ENCODE peak calls at places on chromosomes 4 and X, in four cellular contexts. J is IMR-90, B is mesendoderm, A is H1. N is an unnamed sample.
A peak's percentile ranks its signal among the peaks of the same experiment; 100 is the strongest.

GRCh38 chrX:133215747-133216146 is 2.4 kb downstream of the TFDP3 start:
- DNase-seq in J (peak; percentile 2), B (peak; percentile 37), A (no peak), N (no peak)

GRCh38 chr4:157674699-157675098 is 454.2 kb downstream of the GRIA2 start:
- DNase-seq in J (no peak), B (no peak), A (no peak), N (no peak)

GRCh38 chr4:170741856-170742255 is 652.1 kb upstream of the AADAT start:
- DNase-seq in J (no peak), B (no peak), A (no peak), N (no peak)

GRCh38 chr4:81314897-81315470 is 100.0 kb upstream of the PRKG2 start:
- DNase-seq in J (peak; percentile 80), B (no peak), A (no peak), N (no peak)

GRCh38 chr4:86977621-86978184 is 42.9 kb downstream of the AFF1 start:
- DNase-seq in J (peak; percentile 76), B (no peak), A (no peak), N (no peak)

GRCh38 chr4:174119818-174120217 is 163.6 kb downstream of the FBXO8 start:
- DNase-seq in J (no peak), B (no peak), A (no peak), N (no peak)

GRCh38 chrX:38558681-38559080 is 2.7 kb upstream of the TSPAN7 start:
- DNase-seq in J (no peak), B (no peak), A (no peak), N (no peak)

GRCh38 chr4:8586246-8586645 is 6.1 kb downstream of the GPR78 start:
- DNase-seq in J (no peak), B (no peak), A (no peak), N (no peak)

GRCh38 chr4:159159611-159160010 is 56.7 kb downstream of the RAPGEF2 start:
- DNase-seq in J (no peak), B (no peak), A (no peak), N (no peak)

GRCh38 chr4:125085-125820 is 952 bp downstream of the ZNF718 start:
- DNase-seq in J (peak; percentile 17), B (peak; percentile 84), A (peak; percentile 74), N (peak; percentile 74)

GRCh38 chrX:20514358-20514757 is 247.6 kb upstream of the RPS6KA3 start:
- DNase-seq in J (peak; percentile 83), B (no peak), A (no peak), N (no peak)

GRCh38 chrX:439719-440118 is 53.0 kb upstream of the PPP2R3B start:
- DNase-seq in J (no peak), B (no peak), A (no peak), N (no peak)

GRCh38 chrX:111265506-111265905 is 4.8 kb downstream of the CAPN6 start:
- DNase-seq in J (no peak), B (no peak), A (no peak), N (no peak)

GRCh38 chr4:76061977-76062376 is 12.5 kb upstream of the ART3 start:
- DNase-seq in J (no peak), B (no peak), A (no peak), N (no peak)

GRCh38 chr4:106647451-106647850 is 278.9 kb upstream of the GIMD1 start:
- DNase-seq in J (no peak), B (no peak), A (no peak), N (no peak)

GRCh38 chr4:23368081-23368697 is 521.7 kb downstream of the PPARGC1A start:
- DNase-seq in J (peak; percentile 1), B (peak; percentile 71), A (peak; percentile 62), N (peak; percentile 75)

GRCh38 chr4:138310498-138310897 is 68.3 kb upstream of the SLC7A11 start:
- DNase-seq in J (peak; percentile 53), B (no peak), A (no peak), N (no peak)

GRCh38 chr4:1830642-1831228 is 25.2 kb downstream of the LETM1 start:
- DNase-seq in J (no peak), B (no peak), A (no peak), N (no peak)

GRCh38 chr4:185682236-185682635 is 129.8 kb downstream of the SORBS2 start:
- DNase-seq in J (peak; percentile 12), B (no peak), A (no peak), N (no peak)

GRCh38 chrX:150364347-150365050 is 1.4 kb downstream of the MAMLD1 start:
- DNase-seq in J (peak; percentile 6), B (peak; percentile 14), A (peak; percentile 45), N (peak; percentile 31)

GRCh38 chr4:38062088-38062893 is 102.1 kb downstream of the PTTG2 start:
- DNase-seq in J (peak; percentile 79), B (peak; percentile 80), A (peak; percentile 84), N (peak; percentile 65)

GRCh38 chr4:86831262-86832090 is 17.7 kb downstream of the SLC10A6 start:
- DNase-seq in J (peak; percentile 96), B (no peak), A (no peak), N (no peak)

GRCh38 chr4:188411805-188412204 is 272.6 kb downstream of the TRIML1 start:
- DNase-seq in J (no peak), B (no peak), A (no peak), N (no peak)

GRCh38 chr4:38829237-38829636 is 24.6 kb upstream of the TLR1 start:
- DNase-seq in J (no peak), B (no peak), A (no peak), N (no peak)

GRCh38 chrX:100319716-100320115 is 90.4 kb downstream of the PCDH19 start:
- DNase-seq in J (no peak), B (no peak), A (no peak), N (no peak)

GRCh38 chr4:14022428-14022827 is 394.9 kb upstream of the BOD1L1 start:
- DNase-seq in J (peak; percentile 50), B (peak; percentile 34), A (no peak), N (no peak)

GRCh38 chr4:5863461-5864113 is 29.3 kb downstream of the CRMP1 start:
- DNase-seq in J (peak; percentile 96), B (peak; percentile 4), A (no peak), N (no peak)

GRCh38 chrX:10190367-10190766 is 33.6 kb downstream of the CLCN4 start:
- DNase-seq in J (peak; percentile 83), B (peak; percentile 46), A (no peak), N (no peak)

GRCh38 chr4:8255698-8256441 is 13.7 kb upstream of the HTRA3 start:
- DNase-seq in J (peak; percentile 43), B (peak; percentile 53), A (no peak), N (no peak)

GRCh38 chr4:158243071-158243470 is 32.8 kb downstream of the TMEM144 start:
- DNase-seq in J (no peak), B (no peak), A (no peak), N (no peak)

GRCh38 chr4:52202251-52202779 is 151.2 kb downstream of the SPATA18 start:
- DNase-seq in J (no peak), B (peak; percentile 91), A (no peak), N (no peak)

GRCh38 chr4:150547154-150547838 is 34.7 kb upstream of the MAB21L2 start:
- DNase-seq in J (no peak), B (no peak), A (no peak), N (no peak)

GRCh38 chrX:8845060-8845459 is 43.9 kb upstream of the FAM9A start:
- DNase-seq in J (peak; percentile 80), B (peak; percentile 46), A (no peak), N (no peak)

GRCh38 chrX:45006002-45006800 is 133.2 kb downstream of the KDM6A start:
- DNase-seq in J (peak; percentile 29), B (peak; percentile 70), A (no peak), N (peak; percentile 49)

GRCh38 chr4:144350706-144351105 is 210.2 kb upstream of the GYPA start:
- DNase-seq in J (no peak), B (no peak), A (no peak), N (no peak)

GRCh38 chr4:12488672-12489071 is 995.5 kb downstream of the RAB28 start:
- DNase-seq in J (no peak), B (peak; percentile 89), A (no peak), N (no peak)

DNA sequence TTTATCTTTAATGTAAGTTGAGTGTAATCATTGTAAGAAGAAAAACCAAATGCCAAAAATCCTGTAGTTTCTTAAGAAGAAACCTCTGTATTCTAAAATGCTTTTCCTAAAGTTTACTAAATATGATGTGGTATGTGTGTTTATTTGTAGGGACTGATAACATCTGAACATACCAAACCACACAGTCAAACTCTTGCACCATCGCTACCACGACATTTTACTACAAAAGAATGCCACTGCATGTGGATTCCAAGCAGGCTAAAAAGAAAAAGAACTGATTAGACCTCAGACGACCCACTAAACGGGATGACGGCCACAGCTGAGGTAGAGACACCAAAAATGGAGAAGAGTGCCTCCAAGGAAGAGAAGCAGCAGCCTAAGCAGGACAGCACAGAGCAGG is 46.1 kb downstream of the LAS1L start:
- DNase-seq in J (peak; percentile 17), B (peak; percentile 35), A (no peak), N (no peak)
- H4K5ac ChIP-seq in J (no peak overlapping the region), B (no peak overlapping the region), A (no peak overlapping the region), N (no peak overlapping the region)

DNA sequence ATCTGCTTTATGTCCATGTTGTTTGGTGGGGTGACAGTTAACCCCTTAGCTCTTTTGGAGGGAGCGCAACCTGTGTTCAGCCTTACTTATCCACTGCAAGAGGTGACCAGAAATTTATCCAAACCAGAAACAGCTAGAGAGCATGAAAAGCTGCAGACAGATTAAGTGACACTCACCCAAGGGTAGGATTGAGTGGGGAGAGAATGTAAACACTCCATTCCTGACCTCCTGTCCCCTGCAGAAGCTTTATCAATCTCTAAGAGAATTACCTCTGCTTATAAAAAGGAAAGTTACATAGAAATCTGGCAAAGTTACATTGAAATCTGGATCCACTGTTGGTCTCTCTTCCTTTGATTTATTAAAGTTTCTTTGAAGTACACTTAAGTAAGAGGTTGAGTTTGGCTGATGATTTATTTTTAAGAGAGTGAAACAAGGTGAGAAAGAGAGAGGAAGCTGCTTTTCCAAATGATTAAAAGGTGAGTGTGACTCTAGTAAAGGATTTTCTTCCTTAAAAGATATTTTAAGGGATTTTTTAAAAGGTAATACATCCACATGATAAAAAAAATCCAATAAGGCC is 112.2 kb downstream of the ANAPC4 start:
- DNase-seq in J (no peak), B (no peak), A (no peak), N (no peak)
- H4K5ac ChIP-seq in J (no peak overlapping the region), B (no peak overlapping the region), A (no peak overlapping the region), N (no peak overlapping the region)

DNA sequence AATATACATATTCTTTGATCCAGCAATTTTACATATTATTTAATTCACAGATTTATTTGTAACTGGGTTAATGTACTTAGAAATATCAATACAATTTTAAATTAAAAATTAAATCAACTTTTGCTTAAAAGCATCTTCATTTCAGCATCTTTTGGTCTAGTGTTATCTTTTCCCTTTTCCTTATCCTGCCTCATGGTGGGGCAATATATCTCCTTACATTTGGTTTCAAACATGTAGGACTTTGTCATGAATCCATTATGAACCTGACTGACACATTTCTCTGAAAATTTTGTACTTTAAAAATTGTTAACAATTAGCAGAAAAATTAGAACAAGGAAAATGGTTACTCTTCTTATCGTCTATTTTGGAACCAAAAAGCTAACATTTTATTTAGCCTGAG is 42.8 kb upstream of the ANK2 start:
- DNase-seq in J (no peak), B (no peak), A (no peak), N (no peak)
- H4K5ac ChIP-seq in J (no peak overlapping the region), B (no peak overlapping the region), A (no peak overlapping the region), N (no peak overlapping the region)

DNA sequence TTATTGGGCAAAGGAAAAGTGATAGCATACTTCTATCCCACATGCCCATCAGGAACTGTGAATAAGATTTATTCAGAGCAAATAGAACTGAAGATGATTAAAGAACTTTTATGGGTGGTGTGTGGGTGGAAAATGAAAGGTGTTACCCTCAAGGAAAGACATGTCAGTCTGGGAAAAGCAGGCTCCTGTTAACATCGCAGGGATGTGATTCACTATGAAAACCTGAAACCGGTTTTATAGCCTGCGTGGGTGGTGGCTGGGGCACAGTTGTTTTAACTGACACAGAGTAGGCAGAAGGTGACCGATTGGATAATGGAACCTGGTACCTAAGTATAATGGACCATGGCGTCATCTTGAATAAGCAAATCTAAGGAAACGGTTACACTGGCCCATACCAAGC is 61.3 kb upstream of the CASK start:
- DNase-seq in J (no peak), B (no peak), A (no peak), N (no peak)
- H4K5ac ChIP-seq in J (no peak overlapping the region), B (no peak overlapping the region), A (no peak overlapping the region), N (no peak overlapping the region)

N was measured in H9.